ENCODE peak calls at places on chromosomes 16 and 17, in four cellular contexts. T is activated B cell treated with CpG ODN at 0.5 μM for 24 hours, Z is heart left ventricle, B is mesothelial cell of epicardium. R is an unnamed sample.

GRCh38 chr16:73186752-73187151 is 138.8 kb upstream of the ZFHX3 start:
- DNase-seq in T (no peak), Z (no peak), B (no peak), R (no peak)

GRCh38 chr17:14737984-14738651 is 437.2 kb downstream of the HS3ST3B1 start:
- DNase-seq in T (no peak), Z (peak; percentile 34), B (no peak), R (no peak)

GRCh38 chr16:78665373-78665772 is 565.9 kb downstream of the WWOX start:
- DNase-seq in T (no peak), Z (no peak), B (no peak), R (no peak)

GRCh38 chr16:46972429-46972970 is 974 bp downstream of the DNAJA2 start:
- DNase-seq in T (no peak), Z (no peak), B (no peak), R (no peak)

GRCh38 chr17:17140590-17140980 is 65.5 kb downstream of the PLD6 start:
- DNase-seq in T (no peak), Z (no peak), B (no peak), R (no peak)

GRCh38 chr17:80220709-80221215 is 535 bp downstream of the SLC26A11 start:
- DNase-seq in T (no peak), Z (peak; percentile 37), B (peak; percentile 60), R (no peak)

GRCh38 chr16:56800355-56800754 is 64.7 kb upstream of the SLC12A3 start:
- DNase-seq in T (no peak), Z (no peak), B (no peak), R (no peak)

GRCh38 chr16:630815-631405 is at the start of gene WFIKKN1:
- DNase-seq in T (no peak), Z (peak; percentile 22), B (no peak), R (peak; percentile 73)

GRCh38 chr17:44214896-44215295 is 4.6 kb downstream of the UBTF start:
- DNase-seq in T (no peak), Z (no peak), B (no peak), R (no peak)

GRCh38 chr17:8900626-8901585 is 33.4 kb upstream of the PIK3R6 start:
- DNase-seq in T (no peak), Z (no peak), B (peak; percentile 11), R (no peak)

GRCh38 chr16:19219836-19220235 is 51.8 kb downstream of the SYT17 start:
- DNase-seq in T (no peak), Z (no peak), B (no peak), R (no peak)

GRCh38 chr16:89442588-89442987 is 47.8 kb downstream of the ANKRD11 start:
- DNase-seq in T (no peak), Z (no peak), B (no peak), R (no peak)

GRCh38 chr16:79209308-79209707 is 391.2 kb downstream of the MAF start:
- DNase-seq in T (no peak), Z (no peak), B (no peak), R (no peak)

GRCh38 chr16:1706386-1707192 is 594 bp downstream of the MAPK8IP3 start:
- DNase-seq in T (no peak), Z (no peak), B (no peak), R (no peak)

GRCh38 chr16:68685685-68686478 is 40.8 kb downstream of the CDH3 start:
- DNase-seq in T (no peak), Z (no peak), B (no peak), R (no peak)

GRCh38 chr17:58556833-58557250 is 42.4 kb upstream of the MTMR4 start:
- DNase-seq in T (no peak), Z (no peak), B (no peak), R (no peak)

GRCh38 chr17:27526603-27527002 is 70.4 kb downstream of the KSR1 start:
- DNase-seq in T (no peak), Z (peak; percentile 43), B (no peak), R (no peak)

GRCh38 chr16:70490261-70490660 is 33.1 kb downstream of the COG4 start:
- DNase-seq in T (no peak), Z (no peak), B (no peak), R (no peak)

GRCh38 chr16:49700222-49700927 is 155.5 kb downstream of the ZNF423 start:
- DNase-seq in T (no peak), Z (peak; percentile 32), B (peak; percentile 43), R (no peak)

GRCh38 chr16:65754799-65755691 is 611.4 kb upstream of the CDH5 start:
- DNase-seq in T (no peak), Z (no peak), B (peak; percentile 38), R (no peak)

GRCh38 chr16:46789499-46790414 is 41.2 kb downstream of the C16orf87 start:
- DNase-seq in T (peak; percentile 77), Z (peak; percentile 85), B (peak; percentile 66), R (peak; percentile 58)

GRCh38 chr17:38796451-38796850 is 2.9 kb downstream of the PIP4K2B start:
- DNase-seq in T (no peak), Z (no peak), B (no peak), R (no peak)

GRCh38 chr17:77495575-77495974 is 354.8 kb downstream of the SEC14L1 start:
- DNase-seq in T (peak; percentile 13), Z (peak; percentile 13), B (no peak), R (no peak)

GRCh38 chr17:21295036-21295952 is 10.8 kb downstream of the MAP2K3 start:
- DNase-seq in T (no peak), Z (peak; percentile 82), B (no peak), R (no peak)

GRCh38 chr17:67476787-67477335 is 99.8 kb downstream of the PITPNC1 start:
- DNase-seq in T (no peak), Z (no peak), B (no peak), R (no peak)

GRCh38 chr17:79951361-79952264 is 84.1 kb downstream of the TBC1D16 start:
- DNase-seq in T (no peak), Z (peak; percentile 47), B (peak; percentile 77), R (no peak)

GRCh38 chr16:81618661-81619060 is 160.4 kb upstream of the PLCG2 start:
- DNase-seq in T (no peak), Z (no peak), B (no peak), R (no peak)

GRCh38 chr16:5422643-5423496 is 325.3 kb upstream of the EEF2KMT start:
- DNase-seq in T (no peak), Z (no peak), B (no peak), R (no peak)

GRCh38 chr17:78358538-78359215 is 1.2 kb downstream of the SOCS3 start:
- DNase-seq in T (peak; percentile 50), Z (no peak), B (no peak), R (no peak)

GRCh38 chr16:85676466-85676865 is 12.3 kb downstream of the GINS2 start:
- DNase-seq in T (no peak), Z (no peak), B (no peak), R (no peak)

GRCh38 chr16:85674828-85675227 is 13.9 kb downstream of the GINS2 start:
- DNase-seq in T (no peak), Z (no peak), B (no peak), R (no peak)

GRCh38 chr16:85674418-85674755 is 14.4 kb downstream of the GINS2 start:
- DNase-seq in T (no peak), Z (no peak), B (no peak), R (no peak)

GRCh38 chr16:85673529-85674417 is 15.0 kb downstream of the GINS2 start:
- DNase-seq in T (no peak), Z (peak; percentile 73), B (no peak), R (no peak)

GRCh38 chr16:85675528-85675927 is 13.2 kb downstream of the GINS2 start:
- DNase-seq in T (no peak), Z (no peak), B (no peak), R (no peak)
- TF ChIP-seq CTCF in T (no peak), Z (peak; percentile 34), B (no peak), R (peak; percentile 51)

GRCh38 chr16:87844374-87844733 is 25.0 kb downstream of the SLC7A5 start:
- DNase-seq in T (no peak), Z (peak; percentile 50), B (no peak), R (no peak)
- TF ChIP-seq CTCF in T (no peak), Z (no peak), B (no peak), R (peak; percentile 28)

GRCh38 chr16:3099395-3099731 is 269 bp upstream of the ZSCAN10 start:
- DNase-seq in T (no peak), Z (no peak), B (no peak), R (no peak)

GRCh38 chr16:3098459-3099394 is at the start of gene ZSCAN10:
- DNase-seq in T (no peak), Z (no peak), B (no peak), R (no peak)

GRCh38 chr16:3101841-3102470 is 2.9 kb upstream of the ZSCAN10 start:
- DNase-seq in T (no peak), Z (peak; percentile 73), B (no peak), R (no peak)

GRCh38 chr16:3099732-3100499 is 822 bp upstream of the ZSCAN10 start:
- DNase-seq in T (peak; percentile 76), Z (peak; percentile 94), B (peak; percentile 88), R (peak; percentile 79)

DNA sequence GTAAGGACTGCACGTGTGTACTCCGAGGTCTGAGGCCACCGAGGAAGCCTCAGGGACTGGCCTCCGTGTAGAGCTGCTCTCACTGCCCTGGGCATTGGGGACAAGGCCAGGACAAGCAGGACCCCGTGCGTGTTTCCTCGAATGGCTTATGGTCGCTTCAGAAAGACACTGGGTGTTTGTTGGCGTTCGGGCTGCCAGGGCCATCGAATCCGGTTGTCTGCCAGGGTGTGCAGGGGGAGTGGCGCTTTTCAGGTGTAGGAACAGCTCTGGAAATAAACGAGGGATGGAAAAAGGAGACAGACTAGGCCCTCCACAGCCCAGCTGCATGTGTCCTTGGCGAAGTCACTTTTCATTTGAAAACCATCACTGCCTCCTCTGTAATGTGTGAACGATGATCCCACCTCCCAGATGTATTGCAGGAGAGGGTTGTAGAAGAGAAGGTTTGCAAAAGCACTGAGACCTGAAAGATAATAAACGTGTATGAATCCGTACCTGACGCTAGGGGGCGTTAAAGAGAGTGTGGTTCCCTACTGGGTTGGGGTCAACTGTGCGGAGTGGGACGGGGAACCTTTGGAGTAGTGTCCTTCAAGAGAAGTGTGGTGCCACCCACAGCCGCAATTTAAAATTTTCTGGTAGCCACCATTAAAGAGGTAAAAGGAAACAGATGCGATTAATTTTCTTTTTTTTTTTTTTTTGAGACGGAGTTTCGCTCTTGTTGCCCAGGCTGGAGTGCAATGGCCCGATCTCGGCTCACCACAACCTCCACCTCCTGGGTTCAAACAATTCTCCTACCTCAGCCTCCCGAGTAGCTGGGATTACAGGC is 2.1 kb upstream of the ZSCAN10 start:
- DNase-seq in T (no peak), Z (no peak), B (no peak), R (no peak)
- TF ChIP-seq CTCF in T (no peak), Z (peak; percentile 28), B (peak; percentile 56), R (peak; percentile 66)

GRCh38 chr16:82625066-82625968 is 1.5 kb upstream of the CDH13 start:
- DNase-seq in T (no peak), Z (peak; percentile 61), B (no peak), R (no peak)
- TF ChIP-seq CTCF in T (no peak), Z (no peak), B (no peak), R (no peak)

GRCh38 chr17:4551141-4551540 is 4.0 kb downstream of the MYBBP1A start:
- DNase-seq in T (no peak), Z (no peak), B (no peak), R (no peak)
- TF ChIP-seq CTCF in T (no peak), Z (no peak), B (no peak), R (peak; percentile 20)

R was measured in progenitor cell of endocrine pancreas.